ENCODE peak calls at places on chromosomes 7 and 10, in four cellular contexts. One of them, this sample, is unnamed.

GRCh38 chr7:105652359-105652993 is 71.2 kb upstream of the EFCAB10 start:
- DNase-seq in C1 segment of cervical spinal cord: no peak
- DNase-seq in activated CD4-positive, alpha-beta T cell treated with anti-CD3 and anti-CD28 coated beads for 4 hours: peak; percentile 58
- DNase-seq in HuH-7.5: peak; percentile 92
- DNase-seq in this sample: no peak

GRCh38 chr7:124030964-124031363 is 1.9 kb downstream of the TMEM229A start:
- DNase-seq in C1 segment of cervical spinal cord: no peak
- DNase-seq in activated CD4-positive, alpha-beta T cell treated with anti-CD3 and anti-CD28 coated beads for 4 hours: no peak
- DNase-seq in HuH-7.5: no peak
- DNase-seq in this sample: no peak

GRCh38 chr7:25084826-25085225 is 40.2 kb downstream of the CYCS start:
- DNase-seq in C1 segment of cervical spinal cord: no peak
- DNase-seq in activated CD4-positive, alpha-beta T cell treated with anti-CD3 and anti-CD28 coated beads for 4 hours: no peak
- DNase-seq in HuH-7.5: no peak
- DNase-seq in this sample: no peak

GRCh38 chr7:130131191-130131834 is 61.0 kb downstream of the KLHDC10 start:
- DNase-seq in C1 segment of cervical spinal cord: no peak
- DNase-seq in activated CD4-positive, alpha-beta T cell treated with anti-CD3 and anti-CD28 coated beads for 4 hours: no peak
- DNase-seq in HuH-7.5: no peak
- DNase-seq in this sample: no peak

GRCh38 chr10:26843736-26844135 is 17.0 kb downstream of the ABI1 start:
- DNase-seq in C1 segment of cervical spinal cord: no peak
- DNase-seq in activated CD4-positive, alpha-beta T cell treated with anti-CD3 and anti-CD28 coated beads for 4 hours: no peak
- DNase-seq in HuH-7.5: no peak
- DNase-seq in this sample: no peak

GRCh38 chr10:16192337-16192736 is 244.5 kb upstream of the PTER start:
- DNase-seq in C1 segment of cervical spinal cord: no peak
- DNase-seq in activated CD4-positive, alpha-beta T cell treated with anti-CD3 and anti-CD28 coated beads for 4 hours: no peak
- DNase-seq in HuH-7.5: no peak
- DNase-seq in this sample: no peak

GRCh38 chr7:84237533-84238173 is 43.1 kb upstream of the SEMA3A start:
- DNase-seq in C1 segment of cervical spinal cord: no peak
- DNase-seq in activated CD4-positive, alpha-beta T cell treated with anti-CD3 and anti-CD28 coated beads for 4 hours: no peak
- DNase-seq in HuH-7.5: no peak
- DNase-seq in this sample: no peak

GRCh38 chr7:37081436-37081835 is 357.1 kb upstream of the AOAH start:
- DNase-seq in C1 segment of cervical spinal cord: no peak
- DNase-seq in activated CD4-positive, alpha-beta T cell treated with anti-CD3 and anti-CD28 coated beads for 4 hours: peak; percentile 32
- DNase-seq in HuH-7.5: no peak
- DNase-seq in this sample: no peak

GRCh38 chr7:96674565-96674964 is 35.1 kb downstream of the SEM1 start:
- DNase-seq in C1 segment of cervical spinal cord: no peak
- DNase-seq in activated CD4-positive, alpha-beta T cell treated with anti-CD3 and anti-CD28 coated beads for 4 hours: no peak
- DNase-seq in HuH-7.5: no peak
- DNase-seq in this sample: no peak

GRCh38 chr7:43199333-43199732 is 86.9 kb downstream of the HECW1 start:
- DNase-seq in C1 segment of cervical spinal cord: no peak
- DNase-seq in activated CD4-positive, alpha-beta T cell treated with anti-CD3 and anti-CD28 coated beads for 4 hours: no peak
- DNase-seq in HuH-7.5: no peak
- DNase-seq in this sample: no peak

GRCh38 chr10:124044143-124044862 is 49.1 kb downstream of the CHST15 start:
- DNase-seq in C1 segment of cervical spinal cord: no peak
- DNase-seq in activated CD4-positive, alpha-beta T cell treated with anti-CD3 and anti-CD28 coated beads for 4 hours: no peak
- DNase-seq in HuH-7.5: no peak
- DNase-seq in this sample: no peak

GRCh38 chr10:112949875-112950507 is at the start of gene TCF7L2:
- DNase-seq in C1 segment of cervical spinal cord: peak; percentile 91
- DNase-seq in activated CD4-positive, alpha-beta T cell treated with anti-CD3 and anti-CD28 coated beads for 4 hours: peak; percentile 57
- DNase-seq in HuH-7.5: peak; percentile 79
- DNase-seq in this sample: peak; percentile 11

GRCh38 chr7:22896917-22897316 is 74.3 kb upstream of the TOMM7 start:
- DNase-seq in C1 segment of cervical spinal cord: no peak
- DNase-seq in activated CD4-positive, alpha-beta T cell treated with anti-CD3 and anti-CD28 coated beads for 4 hours: no peak
- DNase-seq in HuH-7.5: no peak
- DNase-seq in this sample: no peak

GRCh38 chr10:28761084-28761875 is 84.0 kb downstream of the BAMBI start:
- DNase-seq in C1 segment of cervical spinal cord: no peak
- DNase-seq in activated CD4-positive, alpha-beta T cell treated with anti-CD3 and anti-CD28 coated beads for 4 hours: no peak
- DNase-seq in HuH-7.5: no peak
- DNase-seq in this sample: no peak

GRCh38 chr10:71472912-71473311 is 76.2 kb downstream of the CDH23 start:
- DNase-seq in C1 segment of cervical spinal cord: no peak
- DNase-seq in activated CD4-positive, alpha-beta T cell treated with anti-CD3 and anti-CD28 coated beads for 4 hours: no peak
- DNase-seq in HuH-7.5: no peak
- DNase-seq in this sample: no peak

GRCh38 chr10:99330675-99330924 is 1.4 kb downstream of the CNNM1 start:
- DNase-seq in C1 segment of cervical spinal cord: no peak
- DNase-seq in activated CD4-positive, alpha-beta T cell treated with anti-CD3 and anti-CD28 coated beads for 4 hours: no peak
- DNase-seq in HuH-7.5: no peak
- DNase-seq in this sample: no peak

GRCh38 chr10:106560925-106561640 is 603.4 kb downstream of the SORCS1 start:
- DNase-seq in C1 segment of cervical spinal cord: no peak
- DNase-seq in activated CD4-positive, alpha-beta T cell treated with anti-CD3 and anti-CD28 coated beads for 4 hours: no peak
- DNase-seq in HuH-7.5: no peak
- DNase-seq in this sample: no peak

GRCh38 chr7:54477083-54477482 is 65.1 kb upstream of the VSTM2A start:
- DNase-seq in C1 segment of cervical spinal cord: no peak
- DNase-seq in activated CD4-positive, alpha-beta T cell treated with anti-CD3 and anti-CD28 coated beads for 4 hours: no peak
- DNase-seq in HuH-7.5: no peak
- DNase-seq in this sample: no peak

GRCh38 chr10:43204943-43205671 is 61.8 kb downstream of the RASGEF1A start:
- DNase-seq in C1 segment of cervical spinal cord: no peak
- DNase-seq in activated CD4-positive, alpha-beta T cell treated with anti-CD3 and anti-CD28 coated beads for 4 hours: peak; percentile 50
- DNase-seq in HuH-7.5: peak; percentile 65
- DNase-seq in this sample: no peak

GRCh38 chr7:45885264-45885882 is 2.9 kb upstream of the IGFBP1 start:
- DNase-seq in C1 segment of cervical spinal cord: no peak
- DNase-seq in activated CD4-positive, alpha-beta T cell treated with anti-CD3 and anti-CD28 coated beads for 4 hours: no peak
- DNase-seq in HuH-7.5: peak; percentile 28
- DNase-seq in this sample: no peak

GRCh38 chr10:133189726-133190125 is 29.7 kb downstream of the KNDC1 start:
- DNase-seq in C1 segment of cervical spinal cord: no peak
- DNase-seq in activated CD4-positive, alpha-beta T cell treated with anti-CD3 and anti-CD28 coated beads for 4 hours: no peak
- DNase-seq in HuH-7.5: no peak
- DNase-seq in this sample: no peak

GRCh38 chr7:132697032-132697431 is 120.8 kb upstream of the PLXNA4 start:
- DNase-seq in C1 segment of cervical spinal cord: no peak
- DNase-seq in activated CD4-positive, alpha-beta T cell treated with anti-CD3 and anti-CD28 coated beads for 4 hours: no peak
- DNase-seq in HuH-7.5: no peak
- DNase-seq in this sample: no peak

GRCh38 chr10:119769886-119770285 is 44.0 kb downstream of the INPP5F start:
- DNase-seq in C1 segment of cervical spinal cord: no peak
- DNase-seq in activated CD4-positive, alpha-beta T cell treated with anti-CD3 and anti-CD28 coated beads for 4 hours: no peak
- DNase-seq in HuH-7.5: no peak
- DNase-seq in this sample: no peak

GRCh38 chr7:110894111-110894510 is 196.8 kb upstream of the LRRN3 start:
- DNase-seq in C1 segment of cervical spinal cord: no peak
- DNase-seq in activated CD4-positive, alpha-beta T cell treated with anti-CD3 and anti-CD28 coated beads for 4 hours: no peak
- DNase-seq in HuH-7.5: no peak
- DNase-seq in this sample: no peak

GRCh38 chr10:44032216-44032615 is 352.7 kb downstream of the CXCL12 start:
- DNase-seq in C1 segment of cervical spinal cord: no peak
- DNase-seq in activated CD4-positive, alpha-beta T cell treated with anti-CD3 and anti-CD28 coated beads for 4 hours: no peak
- DNase-seq in HuH-7.5: no peak
- DNase-seq in this sample: no peak

GRCh38 chr7:128373588-128373987 is 12.1 kb upstream of the PRRT4 start:
- DNase-seq in C1 segment of cervical spinal cord: no peak
- DNase-seq in activated CD4-positive, alpha-beta T cell treated with anti-CD3 and anti-CD28 coated beads for 4 hours: no peak
- DNase-seq in HuH-7.5: no peak
- DNase-seq in this sample: no peak

GRCh38 chr10:95217476-95217875 is 23.4 kb downstream of the ACSM6 start:
- DNase-seq in C1 segment of cervical spinal cord: no peak
- DNase-seq in activated CD4-positive, alpha-beta T cell treated with anti-CD3 and anti-CD28 coated beads for 4 hours: no peak
- DNase-seq in HuH-7.5: no peak
- DNase-seq in this sample: no peak

GRCh38 chr7:18780266-18780665 is 284.7 kb downstream of the HDAC9 start:
- DNase-seq in C1 segment of cervical spinal cord: no peak
- DNase-seq in activated CD4-positive, alpha-beta T cell treated with anti-CD3 and anti-CD28 coated beads for 4 hours: no peak
- DNase-seq in HuH-7.5: no peak
- DNase-seq in this sample: no peak

GRCh38 chr10:124000792-124001201 is 92.6 kb downstream of the CHST15 start:
- DNase-seq in C1 segment of cervical spinal cord: no peak
- DNase-seq in activated CD4-positive, alpha-beta T cell treated with anti-CD3 and anti-CD28 coated beads for 4 hours: no peak
- DNase-seq in HuH-7.5: no peak
- DNase-seq in this sample: no peak

GRCh38 chr10:95211606-95212279 is 17.7 kb downstream of the ACSM6 start:
- DNase-seq in C1 segment of cervical spinal cord: no peak
- DNase-seq in activated CD4-positive, alpha-beta T cell treated with anti-CD3 and anti-CD28 coated beads for 4 hours: no peak
- DNase-seq in HuH-7.5: no peak
- DNase-seq in this sample: no peak

GRCh38 chr10:31426425-31426824 is 107.4 kb downstream of the ZEB1 start:
- DNase-seq in C1 segment of cervical spinal cord: no peak
- DNase-seq in activated CD4-positive, alpha-beta T cell treated with anti-CD3 and anti-CD28 coated beads for 4 hours: no peak
- DNase-seq in HuH-7.5: no peak
- DNase-seq in this sample: no peak

GRCh38 chr10:24444337-24444736 is 235.4 kb downstream of the KIAA1217 start:
- DNase-seq in C1 segment of cervical spinal cord: no peak
- DNase-seq in activated CD4-positive, alpha-beta T cell treated with anti-CD3 and anti-CD28 coated beads for 4 hours: no peak
- DNase-seq in HuH-7.5: no peak
- DNase-seq in this sample: no peak

GRCh38 chr7:129005186-129005585 is 49.7 kb downstream of the TNPO3 start:
- DNase-seq in C1 segment of cervical spinal cord: no peak
- DNase-seq in activated CD4-positive, alpha-beta T cell treated with anti-CD3 and anti-CD28 coated beads for 4 hours: no peak
- DNase-seq in HuH-7.5: no peak
- DNase-seq in this sample: no peak

GRCh38 chr10:86666538-86666937 is 1.8 kb upstream of the LDB3 start:
- DNase-seq in C1 segment of cervical spinal cord: no peak
- DNase-seq in activated CD4-positive, alpha-beta T cell treated with anti-CD3 and anti-CD28 coated beads for 4 hours: no peak
- DNase-seq in HuH-7.5: no peak
- DNase-seq in this sample: no peak

GRCh38 chr10:110010076-110011069 is 2.6 kb downstream of the ADD3 start:
- DNase-seq in C1 segment of cervical spinal cord: no peak
- DNase-seq in activated CD4-positive, alpha-beta T cell treated with anti-CD3 and anti-CD28 coated beads for 4 hours: peak; percentile 55
- DNase-seq in HuH-7.5: no peak
- DNase-seq in this sample: no peak

GRCh38 chr10:59808896-59809643 is 55.8 kb upstream of the MRLN start:
- DNase-seq in C1 segment of cervical spinal cord: peak; percentile 22
- DNase-seq in activated CD4-positive, alpha-beta T cell treated with anti-CD3 and anti-CD28 coated beads for 4 hours: peak; percentile 62
- DNase-seq in HuH-7.5: peak; percentile 6
- DNase-seq in this sample: no peak

GRCh38 chr7:412313-412710 is 107.3 kb downstream of the PDGFA start:
- DNase-seq in C1 segment of cervical spinal cord: no peak
- DNase-seq in activated CD4-positive, alpha-beta T cell treated with anti-CD3 and anti-CD28 coated beads for 4 hours: no peak
- DNase-seq in HuH-7.5: no peak
- DNase-seq in this sample: no peak

GRCh38 chr7:25846722-25847121 is 305.3 kb upstream of the NFE2L3 start:
- DNase-seq in C1 segment of cervical spinal cord: no peak
- DNase-seq in activated CD4-positive, alpha-beta T cell treated with anti-CD3 and anti-CD28 coated beads for 4 hours: no peak
- DNase-seq in HuH-7.5: no peak
- DNase-seq in this sample: no peak

This sample was measured in cortex of kidney.